ENCODE peak calls at places on chromosomes 5 and 9, in nine cellular contexts. W is endodermal cell, Y is T follicular helper cell, X is NCI-H446, H is H54, V is T-helper 1 cell, O is cerebellar cortex, Q is GM03348, Z is G401. N is an unnamed sample.

GRCh38 chr5:54761213-54761701 is 224.1 kb downstream of the ESM1 start:
- DNase-seq in W (no peak), Y (no peak), X (no peak), H (no peak), V (no peak), O (peak; percentile 81), Q (peak; percentile 79), Z (peak; percentile 85), N (peak; percentile 26)

GRCh38 chr5:135355182-135355581 is 43.8 kb downstream of the MACROH2A1 start:
- DNase-seq in W (no peak), Y (no peak), X (no peak), H (no peak), V (no peak), O (no peak), Q (peak; percentile 59), Z (no peak), N (no peak)

GRCh38 chr9:107612136-107612535 is 122.6 kb upstream of the KLF4 start:
- DNase-seq in W (no peak), Y (no peak), X (no peak), H (no peak), V (no peak), O (no peak), Q (peak; percentile 68), Z (no peak), N (no peak)

GRCh38 chr5:8906303-8906967 is 639.4 kb downstream of the SEMA5A start:
- DNase-seq in W (no peak), Y (no peak), X (no peak), H (peak; percentile 8), V (no peak), O (no peak), Q (peak; percentile 7), Z (no peak), N (no peak)

GRCh38 chr5:58825899-58826298 is 243.0 kb downstream of the RAB3C start:
- DNase-seq in W (no peak), Y (no peak), X (no peak), H (no peak), V (no peak), O (no peak), Q (no peak), Z (no peak), N (no peak)

GRCh38 chr5:132103380-132103951 is 29.9 kb downstream of the CSF2 start:
- DNase-seq in W (no peak), Y (peak; percentile 54), X (peak; percentile 73), H (peak; percentile 74), V (peak; percentile 40), O (peak; percentile 35), Q (peak; percentile 84), Z (peak; percentile 54), N (no peak)

GRCh38 chr5:135571210-135571609 is 7.6 kb downstream of the CXCL14 start:
- DNase-seq in W (no peak), Y (no peak), X (no peak), H (no peak), V (no peak), O (no peak), Q (no peak), Z (no peak), N (no peak)

GRCh38 chr9:21830589-21830988 is 28.2 kb downstream of the MTAP start:
- DNase-seq in W (no peak), Y (no peak), X (no peak), H (no peak), V (no peak), O (no peak), Q (no peak), Z (no peak), N (no peak)

GRCh38 chr9:19493174-19493811 is 84.5 kb downstream of the ACER2 start:
- DNase-seq in W (peak; percentile 87), Y (peak; percentile 3), X (peak; percentile 88), H (peak; percentile 48), V (no peak), O (peak; percentile 84), Q (peak; percentile 84), Z (peak; percentile 86), N (peak; percentile 76)

GRCh38 chr9:134227451-134228411 is 63.4 kb upstream of the RNU6ATAC start:
- DNase-seq in W (no peak), Y (no peak), X (no peak), H (no peak), V (no peak), O (no peak), Q (no peak), Z (no peak), N (no peak)

GRCh38 chr5:160370713-160371034 is 248 bp upstream of the C1QTNF2 start:
- DNase-seq in W (no peak), Y (no peak), X (no peak), H (no peak), V (no peak), O (no peak), Q (no peak), Z (peak; percentile 59), N (no peak)

GRCh38 chr9:2053883-2054845 is 39.0 kb downstream of the SMARCA2 start:
- DNase-seq in W (no peak), Y (peak; percentile 61), X (no peak), H (no peak), V (no peak), O (peak; percentile 69), Q (peak; percentile 37), Z (peak; percentile 75), N (no peak)

GRCh38 chr5:150149618-150150017 is 6.0 kb downstream of the PDGFRB start:
- DNase-seq in W (no peak), Y (no peak), X (no peak), H (no peak), V (no peak), O (no peak), Q (no peak), Z (no peak), N (no peak)

GRCh38 chr5:139458580-139459407 is 3.7 kb downstream of the ECSCR start:
- DNase-seq in W (peak; percentile 54), Y (peak; percentile 76), X (no peak), H (peak; percentile 76), V (peak; percentile 56), O (no peak), Q (peak; percentile 82), Z (no peak), N (no peak)

GRCh38 chr5:131595088-131596033 is 39.7 kb downstream of the RAPGEF6 start:
- DNase-seq in W (no peak), Y (no peak), X (no peak), H (no peak), V (no peak), O (no peak), Q (no peak), Z (no peak), N (no peak)

GRCh38 chr5:144698454-144698853 is 527.8 kb downstream of the KCTD16 start:
- DNase-seq in W (no peak), Y (no peak), X (no peak), H (no peak), V (no peak), O (no peak), Q (no peak), Z (no peak), N (no peak)